ENCODE peak calls at places on chromosomes 2 and 18, in five cellular contexts. D is K562, R is SK-N-SH, M is HepG2, Q is H1. C is an unnamed sample.
A peak's percentile ranks its signal among the peaks of the same experiment; 100 is the strongest.

GRCh38 chr2:98910349-98911125 is 25.5 kb downstream of the CRACDL start:
- DNase-seq in R (no peak), Q (no peak), M (no peak), D (no peak), C (no peak)

GRCh38 chr2:174350018-174350417 is 15.3 kb downstream of the SP9 start:
- DNase-seq in M (no peak), R (no peak), Q (no peak), D (no peak), C (no peak)

GRCh38 chr2:146576301-146576700 is 1268.5 kb upstream of the ACVR2A start:
- DNase-seq in M (no peak), Q (no peak), R (no peak), D (no peak), C (no peak)

GRCh38 chr2:27298391-27299080 is 9.7 kb downstream of the UCN start:
- DNase-seq in R (no peak), M (no peak), Q (no peak), D (no peak), C (no peak)

GRCh38 chr2:10526281-10526680 is 78.2 kb upstream of the ODC1 start:
- DNase-seq in Q (no peak), M (no peak), D (no peak), R (no peak), C (no peak)

GRCh38 chr2:75241696-75242095 is 42.4 kb upstream of the TACR1 start:
- DNase-seq in M (peak; percentile 25), D (no peak), R (no peak), Q (no peak), C (no peak)

GRCh38 chr2:45009928-45010705 is 865 bp upstream of the SIX2 start:
- DNase-seq in R (peak; percentile 85), M (no peak), Q (no peak), D (no peak), C (no peak)

GRCh38 chr2:161745866-161746614 is 121.8 kb downstream of the SLC4A10 start:
- DNase-seq in Q (no peak), M (no peak), R (no peak), D (no peak), C (no peak)

GRCh38 chr2:188787002-188787660 is 187.0 kb upstream of the COL3A1 start:
- DNase-seq in Q (no peak), R (no peak), D (no peak), M (no peak), C (no peak)

GRCh38 chr2:7599462-7600258 is 682.4 kb downstream of the RNF144A start:
- DNase-seq in R (peak; percentile 38), M (no peak), Q (no peak), D (no peak), C (no peak)

GRCh38 chr2:9629222-9630000 is 1.4 kb downstream of the YWHAQ start:
- DNase-seq in M (no peak), Q (no peak), D (no peak), R (no peak), C (no peak)

GRCh38 chr2:42558827-42559226 is 9.6 kb upstream of the MTA3 start:
- DNase-seq in R (no peak), Q (no peak), D (no peak), M (peak; percentile 54), C (no peak)

GRCh38 chr2:181581534-181581933 is 75.4 kb downstream of the CERKL start:
- DNase-seq in D (no peak), M (no peak), R (no peak), Q (no peak), C (no peak)

GRCh38 chr2:52571380-52572347 is 1195.9 kb upstream of the CHAC2 start:
- DNase-seq in M (no peak), D (no peak), R (no peak), Q (no peak), C (no peak)

GRCh38 chr2:10194021-10194820 is 71.7 kb downstream of the RRM2 start:
- DNase-seq in D (no peak), M (no peak), R (peak; percentile 32), Q (no peak), C (no peak)

GRCh38 chr2:23545391-23545790 is 160.4 kb downstream of the KLHL29 start:
- DNase-seq in D (no peak), Q (no peak), R (peak; percentile 82), M (no peak), C (peak; percentile 45)

GRCh38 chr2:72036173-72036545 is 111.5 kb downstream of the CYP26B1 start:
- DNase-seq in M (no peak), Q (no peak), R (peak; percentile 2), D (no peak), C (no peak)

GRCh38 chr2:169982929-169983328 is 155.7 kb downstream of the UBR3 start:
- DNase-seq in R (no peak), D (no peak), M (no peak), Q (no peak), C (no peak)
- TF ChIP-seq GABPA in R (no peak), D (no peak), M (no peak), Q (no peak), C (no peak)

GRCh38 chr18:27621236-27621890 is 436.3 kb upstream of the CHST9 start:
- DNase-seq in D (no peak), M (no peak), Q (no peak), R (no peak), C (no peak)

GRCh38 chr18:27615345-27615844 is 430.3 kb upstream of the CHST9 start:
- DNase-seq in D (no peak), M (no peak), R (no peak), Q (no peak), C (no peak)

GRCh38 chr18:27619259-27619772 is 434.2 kb upstream of the CHST9 start:
- DNase-seq in Q (no peak), D (no peak), M (no peak), R (no peak), C (no peak)

GRCh38 chr18:27619906-27620305 is 434.8 kb upstream of the CHST9 start:
- DNase-seq in R (no peak), D (no peak), Q (no peak), M (no peak), C (no peak)

GRCh38 chr18:27616324-27616723 is 431.2 kb upstream of the CHST9 start:
- DNase-seq in M (no peak), D (no peak), Q (no peak), R (no peak), C (no peak)
- TF ChIP-seq GABPA in M (no peak), D (no peak), Q (no peak), R (no peak), C (no peak)

DNA sequence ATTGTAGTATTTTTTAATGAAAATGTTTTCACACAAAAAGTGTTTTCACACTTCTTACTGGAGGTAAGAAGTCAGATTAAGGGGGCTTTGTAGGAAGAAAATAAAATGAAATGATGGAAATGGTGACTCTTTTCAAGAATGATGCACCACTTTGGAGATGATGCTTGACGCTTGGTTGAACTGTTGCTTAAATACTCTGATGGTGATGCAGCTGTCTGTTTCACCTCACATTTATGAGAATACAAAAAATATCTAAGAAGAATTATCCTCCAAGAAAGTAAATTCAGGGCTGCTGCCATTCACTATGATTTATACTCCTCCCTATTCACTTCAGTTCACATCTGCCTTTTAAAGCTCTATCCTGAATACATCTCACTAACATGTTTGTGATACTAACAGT is 52.9 kb downstream of the SLC39A10 start:
- DNase-seq in R (no peak), M (no peak), D (no peak), Q (no peak), C (no peak)
- TF ChIP-seq GABPA in R (no peak), M (no peak), D (no peak), Q (no peak), C (no peak)

GRCh38 chr18:72651033-72651432 is 106.9 kb upstream of the CBLN2 start:
- DNase-seq in D (no peak), Q (no peak), M (no peak), R (no peak), C (no peak)

GRCh38 chr18:72648079-72648478 is 103.9 kb upstream of the CBLN2 start:
- DNase-seq in M (no peak), R (no peak), D (no peak), Q (no peak), C (no peak)

DNA sequence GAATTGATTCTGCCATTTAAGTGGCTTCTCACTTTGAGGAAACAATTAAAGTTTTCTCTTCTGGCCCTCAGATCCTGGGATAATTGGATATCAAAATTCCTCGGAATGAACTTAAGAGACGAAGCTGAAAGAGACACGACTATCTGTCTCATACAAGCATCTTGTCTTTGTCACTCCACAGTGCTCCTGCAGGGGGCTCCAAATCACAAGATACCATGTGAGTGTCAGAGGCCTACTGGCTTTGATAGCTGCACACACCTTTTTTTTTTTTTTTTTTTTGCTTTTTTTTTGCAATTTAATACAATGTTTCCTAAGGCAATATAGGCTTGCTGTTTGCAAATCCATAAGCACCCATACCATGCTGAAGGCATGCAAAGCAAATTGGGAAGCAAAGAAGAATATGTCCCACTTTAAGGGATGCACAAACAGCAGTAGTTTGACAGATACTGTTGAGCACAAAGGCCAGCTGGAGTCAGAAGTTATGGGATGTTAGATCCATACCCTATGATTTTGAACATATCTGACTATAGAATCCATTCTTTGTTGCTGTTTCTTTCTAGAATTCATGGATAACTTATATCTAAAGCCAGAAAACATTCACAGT is 109.0 kb upstream of the CBLN2 start:
- DNase-seq in Q (peak; percentile 29), D (peak; percentile 13), R (peak; percentile 61), M (peak; percentile 48), C (peak; percentile 56)
- TF ChIP-seq GABPA in Q (no peak), D (no peak), R (no peak), M (no peak), C (no peak)

DNA sequence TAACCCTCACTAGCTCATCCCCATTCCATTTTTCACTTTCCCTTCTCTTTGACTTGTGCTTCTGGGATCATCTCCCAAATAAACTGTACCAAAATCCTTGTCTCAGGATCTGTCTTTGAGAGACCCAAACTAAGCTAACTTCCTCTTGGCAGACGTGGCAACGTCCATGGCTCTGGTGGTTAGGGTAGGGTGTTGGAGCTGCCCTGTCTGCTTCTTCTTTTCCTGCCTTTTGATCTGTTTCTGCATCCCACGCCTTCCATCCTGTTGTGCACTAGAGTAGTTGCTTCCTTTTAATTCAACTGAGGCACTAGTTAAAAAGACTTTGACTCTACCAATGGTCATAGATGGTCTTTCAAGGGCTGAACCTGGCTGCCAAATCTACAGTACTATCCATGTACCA is 5.5 kb upstream of the MAP4K4 start:
- DNase-seq in R (no peak), M (no peak), D (no peak), Q (no peak), C (peak; percentile 75)
- TF ChIP-seq GABPA in R (no peak), M (no peak), D (no peak), Q (no peak), C (no peak)

GRCh38 chr2:85110991-85111560 is 22.1 kb upstream of the TCF7L1 start:
- DNase-seq in Q (no peak), M (no peak), R (no peak), D (no peak), C (no peak)

GRCh38 chr2:85104228-85104627 is 29.0 kb upstream of the TCF7L1 start:
- DNase-seq in D (no peak), Q (no peak), R (no peak), M (no peak), C (no peak)

GRCh38 chr2:85111819-85112281 is 21.3 kb upstream of the TCF7L1 start:
- DNase-seq in Q (no peak), R (no peak), M (no peak), D (no peak), C (no peak)

GRCh38 chr2:85106489-85107180 is 26.6 kb upstream of the TCF7L1 start:
- DNase-seq in D (no peak), R (peak; percentile 23), M (no peak), Q (no peak), C (no peak)
- TF ChIP-seq GABPA in D (no peak), R (no peak), M (no peak), Q (no peak), C (no peak)